ENCODE peak calls at places on chromosomes 2 and 18, in eight cellular contexts. V is BE2C, Y is AG04450, Z is esophagus muscularis mucosa, X is cardiac fibroblast, D is fibroblast of mammary gland, Q is endothelial cell of umbilical vein, N is testis. P is an unnamed sample.

GRCh38 chr2:144361742-144362141 is 158.2 kb downstream of the ZEB2 start:
- DNase-seq in V (no peak), Y (no peak), Z (no peak), X (no peak), D (no peak), Q (no peak), N (no peak), P (no peak)

GRCh38 chr2:53437371-53437770 is 330.2 kb upstream of the CHAC2 start:
- DNase-seq in V (no peak), Y (no peak), Z (no peak), X (no peak), D (peak), Q (no peak), N (no peak), P (no peak)

GRCh38 chr18:7757175-7757574 is 190.1 kb downstream of the PTPRM start:
- DNase-seq in V (no peak), Y (no peak), Z (no peak), X (peak), D (peak), Q (no peak), N (no peak), P (peak)

GRCh38 chr18:32095156-32095555 is 3.5 kb downstream of the RNF138 start:
- DNase-seq in V (no peak), Y (no peak), Z (no peak), X (no peak), D (no peak), Q (no peak), N (no peak), P (no peak)

GRCh38 chr18:70132999-70133398 is 72.5 kb downstream of the RTTN start:
- DNase-seq in V (no peak), Y (peak), Z (no peak), X (peak), D (peak), Q (peak), N (no peak), P (peak)

GRCh38 chr18:25883091-25883490 is 207.3 kb downstream of the SS18 start:
- DNase-seq in V (no peak), Y (no peak), Z (no peak), X (no peak), D (no peak), Q (no peak), N (no peak), P (no peak)

GRCh38 chr2:54652540-54652939 is 70.9 kb upstream of the EML6 start:
- DNase-seq in V (no peak), Y (no peak), Z (no peak), X (peak), D (peak), Q (no peak), N (no peak), P (no peak)

GRCh38 chr2:47373747-47374146 is 29.2 kb upstream of the MSH2 start:
- DNase-seq in V (peak), Y (no peak), Z (no peak), X (no peak), D (no peak), Q (no peak), N (peak), P (no peak)

GRCh38 chr2:9275399-9275798 is 68.8 kb downstream of the ASAP2 start:
- DNase-seq in V (no peak), Y (no peak), Z (no peak), X (no peak), D (no peak), Q (no peak), N (no peak), P (no peak)

GRCh38 chr2:53536583-53537361 is 230.8 kb upstream of the CHAC2 start:
- DNase-seq in V (peak), Y (no peak), Z (no peak), X (no peak), D (no peak), Q (no peak), N (no peak), P (no peak)

GRCh38 chr2:95323347-95324155 is 26.4 kb downstream of the KCNIP3 start:
- DNase-seq in V (no peak), Y (no peak), Z (no peak), X (no peak), D (no peak), Q (no peak), N (peak), P (peak)

GRCh38 chr18:75836516-75836915 is 409.0 kb upstream of the SMIM21 start:
- DNase-seq in V (no peak), Y (no peak), Z (peak), X (no peak), D (no peak), Q (no peak), N (no peak), P (no peak)

GRCh38 chr2:138779451-138780440 is at the start of gene NXPH2:
- DNase-seq in V (peak), Y (no peak), Z (no peak), X (peak), D (peak), Q (no peak), N (peak), P (no peak)

GRCh38 chr2:71948781-71949536 is 198.7 kb downstream of the CYP26B1 start:
- DNase-seq in V (no peak), Y (no peak), Z (peak), X (peak), D (peak), Q (no peak), N (no peak), P (peak)

GRCh38 chr2:1153959-1154358 is 203.3 kb downstream of the SNTG2 start:
- DNase-seq in V (no peak), Y (no peak), Z (peak), X (no peak), D (no peak), Q (no peak), N (peak), P (no peak)

GRCh38 chr2:64865073-64865830 is 123.9 kb upstream of the SLC1A4 start:
- DNase-seq in V (peak), Y (no peak), Z (no peak), X (peak), D (peak), Q (peak), N (peak), P (peak)

GRCh38 chr2:169172076-169172735 is 102.8 kb downstream of the DHRS9 start:
- DNase-seq in V (no peak), Y (no peak), Z (no peak), X (no peak), D (no peak), Q (no peak), N (no peak), P (no peak)

GRCh38 chr2:241702155-241702404 is 241 bp downstream of the ING5 start:
- DNase-seq in V (no peak), Y (no peak), Z (no peak), X (no peak), D (peak), Q (no peak), N (no peak), P (no peak)

GRCh38 chr18:13446581-13447470 is 228.3 kb downstream of the LDLRAD4 start:
- DNase-seq in V (no peak), Y (no peak), Z (no peak), X (no peak), D (no peak), Q (no peak), N (no peak), P (no peak)

GRCh38 chr2:189147989-189148388 is 31.6 kb downstream of the COL5A2 start:
- DNase-seq in V (no peak), Y (no peak), Z (no peak), X (no peak), D (no peak), Q (no peak), N (no peak), P (no peak)

GRCh38 chr2:3420076-3420848 is 40.8 kb downstream of the TRAPPC12 start:
- DNase-seq in V (no peak), Y (no peak), Z (peak), X (no peak), D (no peak), Q (no peak), N (no peak), P (no peak)

GRCh38 chr2:2692599-2693389 is 361.7 kb upstream of the MYT1L start:
- DNase-seq in V (no peak), Y (no peak), Z (no peak), X (no peak), D (no peak), Q (no peak), N (no peak), P (no peak)

GRCh38 chr2:241833938-241834852 is 24.5 kb downstream of the PDCD1 start:
- DNase-seq in V (no peak), Y (no peak), Z (no peak), X (no peak), D (no peak), Q (no peak), N (peak), P (no peak)

GRCh38 chr2:230737791-230738226 is 25.2 kb downstream of the CAB39 start:
- DNase-seq in V (no peak), Y (no peak), Z (no peak), X (no peak), D (no peak), Q (no peak), N (no peak), P (no peak)

GRCh38 chr18:56615738-56616520 is 22.5 kb downstream of the TXNL1 start:
- DNase-seq in V (no peak), Y (no peak), Z (no peak), X (no peak), D (no peak), Q (no peak), N (no peak), P (no peak)

GRCh38 chr2:141557329-141558098 is 573.3 kb downstream of the LRP1B start:
- DNase-seq in V (no peak), Y (peak), Z (no peak), X (peak), D (peak), Q (peak), N (no peak), P (peak)

GRCh38 chr2:191499050-191499449 is 178.9 kb upstream of the NABP1 start:
- DNase-seq in V (peak), Y (no peak), Z (no peak), X (no peak), D (no peak), Q (no peak), N (no peak), P (no peak)

GRCh38 chr18:3985030-3985429 is 470.1 kb downstream of the DLGAP1 start:
- DNase-seq in V (no peak), Y (no peak), Z (no peak), X (no peak), D (peak), Q (no peak), N (no peak), P (no peak)

GRCh38 chr2:126676814-126677538 is 21.0 kb downstream of the GYPC start:
- DNase-seq in V (no peak), Y (no peak), Z (no peak), X (no peak), D (no peak), Q (no peak), N (no peak), P (no peak)

GRCh38 chr18:48408727-48409590 is at the start of gene ZBTB7C:
- DNase-seq in V (peak), Y (no peak), Z (no peak), X (no peak), D (no peak), Q (peak), N (peak), P (peak)

GRCh38 chr2:148508878-148509702 is 135.5 kb upstream of the EPC2 start:
- DNase-seq in V (peak), Y (peak), Z (peak), X (peak), D (peak), Q (peak), N (peak), P (peak)

GRCh38 chr18:10745232-10745631 is 219.4 kb downstream of the NAPG start:
- DNase-seq in V (no peak), Y (no peak), Z (no peak), X (no peak), D (no peak), Q (no peak), N (no peak), P (no peak)

GRCh38 chr2:179174240-179174639 is 90.4 kb downstream of the SESTD1 start:
- DNase-seq in V (no peak), Y (no peak), Z (no peak), X (no peak), D (no peak), Q (no peak), N (no peak), P (no peak)

DNA sequence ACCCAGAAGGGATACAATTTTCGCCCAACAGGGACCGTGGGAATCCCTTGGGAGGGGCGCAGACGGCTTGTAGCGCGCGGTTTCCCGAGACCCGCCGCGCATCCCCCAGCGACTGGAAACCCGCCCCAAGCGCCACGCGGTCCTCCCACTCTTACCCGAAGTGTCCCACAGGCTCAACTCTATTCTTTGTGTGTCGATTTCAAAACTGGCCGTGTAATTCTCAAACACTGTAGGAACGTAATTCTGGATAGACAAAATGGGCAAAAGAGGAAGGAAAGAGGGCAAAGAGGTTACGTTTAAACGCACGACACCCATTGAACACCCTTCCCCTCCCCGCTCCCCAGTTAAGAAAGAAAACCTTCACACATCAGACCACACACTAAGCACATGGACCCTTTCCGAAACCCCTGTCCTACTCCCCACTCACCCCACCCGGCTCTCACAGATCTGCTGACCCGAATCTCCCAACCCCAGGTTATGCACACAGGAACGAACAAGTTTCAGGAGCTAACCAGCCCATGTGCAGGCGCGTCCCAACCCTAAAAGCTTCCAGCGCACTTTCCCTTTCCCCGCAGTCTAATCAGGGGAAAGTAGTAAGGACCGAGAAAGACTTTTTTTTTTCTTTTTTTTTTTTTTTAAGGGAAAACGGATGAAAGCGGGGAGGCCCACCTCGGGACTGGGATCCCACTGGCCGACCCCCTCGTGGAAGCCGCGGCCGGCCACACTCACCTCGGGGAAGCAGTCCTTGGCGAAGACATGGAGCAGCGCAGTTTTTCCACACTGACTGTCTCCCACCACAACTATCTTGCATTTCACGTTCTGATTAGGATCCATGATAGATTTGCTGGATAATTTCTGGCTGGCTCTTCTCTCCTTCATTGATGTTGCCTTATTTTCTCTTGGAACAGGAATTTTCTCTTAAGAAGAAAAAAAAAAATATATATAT is 655 bp downstream of the RND3 start:
- DNase-seq in V (peak), Y (no peak), Z (no peak), X (peak), D (peak), Q (peak), N (peak), P (no peak)
- H3K4me3 ChIP-seq in V (peak), Y (peak), Z (peak), X (peak), D (peak), Q (peak), N (peak), P (peak)

GRCh38 chr2:42012651-42013050 is 35.2 kb upstream of the PKDCC start:
- DNase-seq in V (no peak), Y (no peak), Z (no peak), X (no peak), D (no peak), Q (no peak), N (no peak), P (no peak)
- TF ChIP-seq CTCF in V (peak), Y (peak), Z (no peak), X (no peak), D (peak), Q (no peak), N (no peak), P (peak)

GRCh38 chr2:46079996-46080560 is 217.1 kb upstream of the EPAS1 start:
- DNase-seq in V (no peak), Y (no peak), Z (no peak), X (no peak), D (no peak), Q (no peak), N (no peak), P (no peak)
- H3K4me3 ChIP-seq in V (no peak), Y (no peak), Z (no peak), X (no peak), D (no peak), Q (no peak), N (no peak), P (no peak)

DNA sequence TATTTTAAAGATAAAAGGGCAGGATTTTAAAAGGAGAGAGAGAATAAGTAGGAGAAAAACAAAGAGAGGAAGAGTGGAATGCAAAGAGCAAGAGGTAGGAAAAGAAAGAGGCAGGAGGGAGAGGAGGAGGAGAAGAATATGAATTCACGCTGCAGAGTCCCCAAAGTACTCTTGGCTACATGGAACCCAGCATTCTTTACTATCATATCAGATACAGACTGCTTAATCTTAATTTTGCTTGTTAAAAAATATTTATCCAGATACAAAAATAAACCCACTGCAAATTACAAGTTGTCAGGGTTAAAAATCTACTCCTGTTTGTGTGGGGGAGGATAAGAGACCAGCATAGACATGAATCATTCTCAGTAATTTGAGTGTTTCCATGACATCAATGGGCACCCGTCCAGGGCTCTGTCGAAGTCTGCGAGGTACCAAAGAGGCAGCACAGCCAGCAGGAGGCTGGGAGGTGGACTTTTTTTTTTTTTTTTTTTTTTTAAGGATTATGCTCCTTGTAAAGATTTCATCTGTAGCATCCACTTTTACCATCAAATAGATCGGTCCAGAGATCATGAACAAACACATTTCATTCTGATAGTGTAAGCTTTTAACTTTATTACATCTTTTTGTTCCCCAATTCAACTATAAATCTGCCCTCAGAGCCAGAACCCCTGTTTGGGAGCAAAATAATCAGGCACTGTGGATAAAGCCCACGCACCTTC is 182.2 kb downstream of the TCF4 start:
- DNase-seq in V (peak), Y (peak), Z (no peak), X (peak), D (peak), Q (peak), N (peak), P (peak)
- TF ChIP-seq CTCF in V (peak), Y (peak), Z (no peak), X (peak), D (peak), Q (no peak), N (no peak), P (peak)

GRCh38 chr2:197704434-197705142 is 581 bp upstream of the MARS2 start:
- DNase-seq in V (no peak), Y (no peak), Z (no peak), X (no peak), D (no peak), Q (no peak), N (no peak), P (no peak)
- H3K4me3 ChIP-seq in V (peak), Y (peak), Z (peak), X (peak), D (peak), Q (peak), N (peak), P (peak)

GRCh38 chr18:28193177-28193778 is 16.3 kb upstream of the CDH2 start:
- DNase-seq in V (no peak), Y (no peak), Z (no peak), X (no peak), D (no peak), Q (no peak), N (no peak), P (no peak)
- TF ChIP-seq CTCF in V (no peak), Y (no peak), Z (no peak), X (no peak), D (no peak), Q (no peak), N (no peak), P (no peak)

GRCh38 chr2:70897203-70897976 is 38.3 kb upstream of the ATP6V1B1 start:
- DNase-seq in V (no peak), Y (no peak), Z (no peak), X (peak), D (peak), Q (no peak), N (no peak), P (no peak)

GRCh38 chr2:70897977-70898226 is 37.8 kb upstream of the ATP6V1B1 start:
- DNase-seq in V (no peak), Y (no peak), Z (no peak), X (no peak), D (no peak), Q (no peak), N (no peak), P (no peak)

GRCh38 chr2:70895249-70895648 is 40.5 kb upstream of the ATP6V1B1 start:
- DNase-seq in V (no peak), Y (no peak), Z (no peak), X (no peak), D (no peak), Q (no peak), N (no peak), P (no peak)

GRCh38 chr2:70895998-70896764 is 39.5 kb upstream of the ATP6V1B1 start:
- DNase-seq in V (no peak), Y (no peak), Z (no peak), X (no peak), D (no peak), Q (no peak), N (no peak), P (no peak)

GRCh38 chr2:70896765-70897202 is 38.9 kb upstream of the ATP6V1B1 start:
- DNase-seq in V (no peak), Y (no peak), Z (no peak), X (no peak), D (no peak), Q (no peak), N (no peak), P (no peak)
- H3K4me3 ChIP-seq in V (no peak), Y (no peak), Z (no peak), X (no peak), D (no peak), Q (no peak), N (no peak), P (no peak)

P was measured in AG10803.